ENCODE peak calls at places on chromosomes 7 and 10, in four cellular contexts. Q is SK-N-SH, K is A549, S is GM23338. J is an unnamed sample.

GRCh38 chr7:122756860-122757259 is 54.1 kb upstream of the RNF148 start:
- DNase-seq in Q (no peak), K (no peak), S (no peak), J (no peak)

GRCh38 chr7:129394101-129394500 is 40.1 kb upstream of the STRIP2 start:
- DNase-seq in Q (no peak), K (no peak), S (no peak), J (no peak)

GRCh38 chr10:70256463-70256862 is 23.2 kb upstream of the PPA1 start:
- DNase-seq in Q (no peak), K (no peak), S (no peak), J (no peak)

GRCh38 chr7:100118388-100119074 is 627 bp downstream of the TAF6 start:
- DNase-seq in Q (no peak), K (peak; percentile 17), S (peak; percentile 73), J (no peak)

GRCh38 chr7:85186083-85186520 is 754 bp downstream of the SEMA3D start:
- DNase-seq in Q (peak; percentile 63), K (peak; percentile 11), S (peak; percentile 65), J (no peak)

GRCh38 chr7:127937066-127937680 is 94.1 kb downstream of the LRRC4 start:
- DNase-seq in Q (no peak), K (no peak), S (peak; percentile 25), J (no peak)

GRCh38 chr10:46106410-46107255 is 60.6 kb upstream of the MSMB start:
- DNase-seq in Q (peak; percentile 86), K (peak; percentile 61), S (peak; percentile 86), J (peak; percentile 21)

GRCh38 chr7:50939026-50939425 is 156.3 kb upstream of the GRB10 start:
- DNase-seq in Q (no peak), K (no peak), S (no peak), J (no peak)

GRCh38 chr7:29878081-29878688 is 71.9 kb downstream of the WIPF3 start:
- DNase-seq in Q (peak; percentile 79), K (peak; percentile 46), S (peak; percentile 43), J (no peak)

GRCh38 chr7:94055963-94056362 is 51.8 kb upstream of the BET1 start:
- DNase-seq in Q (no peak), K (no peak), S (no peak), J (no peak)

GRCh38 chr10:29181936-29182335 is 106.9 kb upstream of the LYZL1 start:
- DNase-seq in Q (no peak), K (no peak), S (no peak), J (no peak)

GRCh38 chr10:122468923-122469781 is 7.8 kb downstream of the HTRA1 start:
- DNase-seq in Q (no peak), K (peak; percentile 89), S (no peak), J (peak; percentile 41)

GRCh38 chr10:94677691-94678090 is 5.8 kb upstream of the CYP2C18 start:
- DNase-seq in Q (no peak), K (peak; percentile 25), S (peak; percentile 75), J (peak; percentile 6)
- TF ChIP-seq REST in Q (no peak), K (no peak), S (no peak), J (no peak)

GRCh38 chr7:142477079-142477651 is 219.3 kb upstream of the PRSS58 start:
- DNase-seq in Q (no peak), K (no peak), S (no peak), J (no peak)
- H3K4me3 ChIP-seq in Q (no peak overlapping the region), K (no peak overlapping the region), S (no peak overlapping the region), J (no peak overlapping the region)

DNA sequence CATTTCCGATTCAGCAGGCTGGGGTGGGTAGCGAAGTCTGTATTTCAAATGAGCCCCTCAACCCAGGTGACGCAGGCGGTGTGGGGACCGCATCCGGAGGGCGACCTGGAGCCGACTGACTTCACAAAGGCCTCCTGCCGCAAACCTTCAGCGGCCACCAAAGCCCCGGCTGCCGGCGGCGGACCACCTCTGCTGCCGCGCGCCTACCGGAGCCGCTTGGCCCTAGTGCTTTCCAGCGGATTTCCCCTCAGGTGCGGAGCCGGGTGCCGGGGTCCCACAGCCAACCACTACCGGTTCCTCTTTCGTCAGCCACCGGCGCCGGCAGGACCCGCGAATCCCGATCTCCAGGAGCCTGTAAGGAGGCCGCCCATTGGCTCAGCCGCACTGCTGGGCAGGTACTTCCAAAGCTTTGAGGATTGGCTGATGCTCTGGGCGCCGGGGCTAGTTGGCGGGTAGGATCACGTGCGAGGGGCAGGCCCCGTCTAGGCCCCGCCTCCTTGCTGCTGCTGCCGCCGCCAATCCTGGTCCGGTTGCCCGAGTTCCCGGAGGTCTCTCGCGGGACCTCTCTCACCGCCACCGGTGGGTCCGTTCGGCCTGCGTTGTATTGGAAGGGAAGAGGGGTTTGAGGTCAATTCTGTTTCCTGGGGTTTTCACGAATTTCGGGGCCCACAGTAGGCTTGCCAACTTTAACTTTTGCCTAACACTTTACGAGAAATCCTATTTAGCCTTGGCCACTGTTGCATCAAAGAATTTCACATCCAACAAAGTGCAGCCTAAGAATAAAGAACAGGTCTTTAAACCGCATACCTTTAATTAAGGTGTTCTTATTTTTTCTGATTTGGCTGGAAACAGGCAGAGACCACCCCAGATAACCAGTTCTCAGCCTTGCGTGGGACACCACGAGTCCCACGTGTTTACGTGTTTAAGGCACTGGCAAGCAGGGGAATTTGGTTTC is at the start of gene GSTO2:
- DNase-seq in Q (peak; percentile 99), K (peak; percentile 100), S (peak; percentile 100), J (peak; percentile 99)
- TF ChIP-seq REST in Q (peak; percentile 40), K (peak; percentile 87), S (no peak), J (no peak)

GRCh38 chr10:14570800-14571199 is 203.9 kb downstream of the FAM107B start:
- DNase-seq in Q (no peak), K (no peak), S (no peak), J (no peak)
- H3K4me3 ChIP-seq in Q (no peak overlapping the region), K (peak overlapping the region; percentile 21), S (no peak overlapping the region), J (no peak overlapping the region)

DNA sequence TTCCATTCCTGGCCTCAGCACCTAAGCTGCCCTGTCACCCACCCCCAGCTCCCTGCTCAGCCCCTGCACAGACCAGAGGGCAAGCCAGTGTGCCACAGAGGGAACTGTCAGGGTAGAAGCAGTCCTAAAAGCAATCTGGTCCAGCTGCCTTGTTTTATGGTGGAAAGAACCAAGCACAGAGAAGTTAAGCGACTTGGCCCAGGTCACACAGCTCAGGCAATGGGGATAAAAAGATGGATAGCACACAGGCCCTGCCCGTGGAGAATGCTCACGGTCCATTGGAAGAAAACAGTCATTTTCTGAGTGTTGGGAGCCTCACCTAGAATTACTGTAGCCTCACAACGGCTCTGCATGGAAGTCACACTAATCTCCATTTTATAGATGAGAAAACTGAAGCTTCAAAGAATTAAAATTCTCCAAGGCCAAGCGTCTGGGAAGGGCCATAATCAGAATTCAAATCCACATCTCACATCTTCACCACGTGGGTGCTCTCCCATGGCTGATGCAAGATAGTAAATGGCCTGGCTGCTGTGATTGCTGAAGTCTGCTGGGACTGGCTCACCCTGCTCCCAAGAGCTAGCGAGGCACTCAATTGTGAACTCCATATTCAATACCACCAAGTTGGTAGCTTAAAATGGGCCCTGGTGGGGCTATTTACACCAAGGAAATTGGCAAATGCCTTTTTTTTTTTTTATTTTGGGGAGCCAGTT is 26.8 kb downstream of the C10orf105 start:
- DNase-seq in Q (no peak), K (no peak), S (no peak), J (no peak)
- TF ChIP-seq REST in Q (no peak), K (no peak), S (no peak), J (no peak)

GRCh38 chr10:123576706-123577105 is 89.4 kb upstream of the GPR26 start:
- DNase-seq in Q (no peak), K (no peak), S (no peak), J (no peak)
- H3K4me3 ChIP-seq in Q (no peak overlapping the region), K (no peak overlapping the region), S (no peak overlapping the region), J (no peak overlapping the region)

GRCh38 chr7:149423441-149423970 is 37.4 kb downstream of the ZNF777 start:
- DNase-seq in Q (no peak), K (no peak), S (peak; percentile 68), J (no peak)

GRCh38 chr7:149422914-149423285 is 38.0 kb downstream of the ZNF777 start:
- DNase-seq in Q (no peak), K (no peak), S (peak; percentile 49), J (no peak)

GRCh38 chr7:149427893-149428292 is 33.0 kb downstream of the ZNF777 start:
- DNase-seq in Q (no peak), K (no peak), S (no peak), J (no peak)

GRCh38 chr7:149430197-149430596 is 30.7 kb downstream of the ZNF777 start:
- DNase-seq in Q (no peak), K (no peak), S (no peak), J (no peak)

DNA sequence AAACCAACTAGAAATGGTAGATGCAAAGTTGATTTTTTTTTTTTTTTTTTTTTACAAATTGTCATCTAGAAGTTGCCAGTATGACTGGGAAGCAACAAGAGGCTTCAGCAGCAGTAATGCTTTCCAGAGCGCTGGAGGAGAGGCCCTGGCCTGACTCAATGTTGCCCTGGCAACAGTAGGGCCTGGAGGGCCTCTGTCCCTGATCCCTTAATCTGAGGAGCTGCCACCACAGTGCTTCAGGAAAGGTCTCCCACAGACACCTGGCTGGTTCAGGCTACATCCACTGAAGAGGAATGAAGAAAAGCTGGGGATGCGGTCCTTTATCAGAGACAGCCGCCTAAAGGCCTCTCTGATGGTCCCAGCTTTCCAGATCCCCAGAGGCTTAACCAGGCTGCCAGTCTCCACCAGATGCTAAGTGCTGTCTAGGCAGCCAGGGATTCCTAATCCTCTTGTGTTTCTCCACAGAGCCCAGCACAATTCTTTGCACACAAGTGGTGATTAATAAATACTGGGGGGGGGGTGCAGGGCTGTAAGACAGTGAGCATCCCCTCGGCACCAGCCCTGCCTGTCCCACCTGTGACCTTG is 33.7 kb downstream of the ZNF777 start:
- DNase-seq in Q (peak; percentile 76), K (no peak), S (no peak), J (no peak)
- TF ChIP-seq REST in Q (no peak), K (no peak), S (no peak), J (no peak)